ENCODE peak calls at places on chromosome 2, in eight cellular contexts. W, M, X, G, E, S, O and Q are unnamed samples.

GRCh38 chr2:127196998-127197397 is 23.1 kb downstream of the CYP27C1 start:
- DNase-seq in W (no peak), M (no peak), X (no peak), G (no peak), E (no peak), S (no peak), O (no peak), Q (no peak)

GRCh38 chr2:139556789-139557188 is 776.6 kb upstream of the NXPH2 start:
- DNase-seq in W (no peak), M (no peak), X (no peak), G (no peak), E (no peak), S (no peak), O (no peak), Q (no peak)

GRCh38 chr2:167943877-167944276 is 303.5 kb downstream of the STK39 start:
- DNase-seq in W (peak; percentile 61), M (peak; percentile 57), X (peak; percentile 38), G (no peak), E (no peak), S (no peak), O (no peak), Q (no peak)

GRCh38 chr2:99877963-99878362 is 264.4 kb downstream of the AFF3 start:
- DNase-seq in W (no peak), M (no peak), X (no peak), G (no peak), E (no peak), S (no peak), O (no peak), Q (no peak)

GRCh38 chr2:33518929-33519328 is 42.5 kb downstream of the RASGRP3 start:
- DNase-seq in W (peak; percentile 32), M (peak; percentile 4), X (no peak), G (no peak), E (no peak), S (no peak), O (no peak), Q (no peak)

GRCh38 chr2:46747297-46747818 is 168.2 kb downstream of the MCFD2 start:
- DNase-seq in W (peak; percentile 40), M (peak; percentile 58), X (no peak), G (no peak), E (no peak), S (no peak), O (no peak), Q (no peak)

GRCh38 chr2:119929537-119929936 is 83.3 kb upstream of the EPB41L5 start:
- DNase-seq in W (no peak), M (peak; percentile 5), X (no peak), G (no peak), E (no peak), S (no peak), O (no peak), Q (no peak)

GRCh38 chr2:181142514-181142913 is 162.1 kb downstream of the UBE2E3 start:
- DNase-seq in W (no peak), M (no peak), X (no peak), G (no peak), E (no peak), S (no peak), O (no peak), Q (no peak)

GRCh38 chr2:121530210-121530562 is 494 bp upstream of the RNU4ATAC start:
- DNase-seq in W (peak; percentile 71), M (peak; percentile 81), X (no peak), G (peak; percentile 89), E (peak; percentile 73), S (peak; percentile 24), O (peak; percentile 73), Q (peak; percentile 61)

GRCh38 chr2:31940920-31941319 is 69.9 kb downstream of the MEMO1 start:
- DNase-seq in W (no peak), M (no peak), X (no peak), G (no peak), E (no peak), S (no peak), O (no peak), Q (no peak)

GRCh38 chr2:169005080-169005598 is 26.0 kb downstream of the ABCB11 start:
- DNase-seq in W (no peak), M (no peak), X (no peak), G (peak; percentile 33), E (no peak), S (no peak), O (no peak), Q (no peak)

GRCh38 chr2:141782574-141782973 is 348.2 kb downstream of the LRP1B start:
- DNase-seq in W (no peak), M (no peak), X (no peak), G (no peak), E (no peak), S (no peak), O (no peak), Q (no peak)

GRCh38 chr2:169945515-169945914 is 118.3 kb downstream of the UBR3 start:
- DNase-seq in W (no peak), M (no peak), X (no peak), G (no peak), E (no peak), S (no peak), O (no peak), Q (no peak)

GRCh38 chr2:26840937-26841610 is 6.9 kb upstream of the DPYSL5 start:
- DNase-seq in W (no peak), M (no peak), X (no peak), G (no peak), E (no peak), S (no peak), O (no peak), Q (no peak)
- TF ChIP-seq CTCF in W (no peak), M (no peak), X (peak; percentile 8), G (peak; percentile 34), E (no peak), S (no peak), O (no peak), Q (no peak)

GRCh38 chr2:218783612-218784169 is 1.7 kb downstream of the CYP27A1 start:
- DNase-seq in W (no peak), M (no peak), X (no peak), G (no peak), E (no peak), S (no peak), O (no peak), Q (no peak)

GRCh38 chr2:218788529-218789237 is 6.7 kb downstream of the CYP27A1 start:
- DNase-seq in W (no peak), M (peak; percentile 52), X (peak; percentile 43), G (no peak), E (no peak), S (no peak), O (no peak), Q (no peak)

GRCh38 chr2:218785103-218785502 is 3.2 kb downstream of the CYP27A1 start:
- DNase-seq in W (no peak), M (no peak), X (no peak), G (no peak), E (no peak), S (no peak), O (no peak), Q (no peak)

GRCh38 chr2:218782529-218782845 is 540 bp downstream of the CYP27A1 start:
- DNase-seq in W (no peak), M (peak; percentile 29), X (peak; percentile 5), G (no peak), E (no peak), S (no peak), O (no peak), Q (no peak)

GRCh38 chr2:218786133-218786532 is 4.2 kb downstream of the CYP27A1 start:
- DNase-seq in W (no peak), M (no peak), X (no peak), G (no peak), E (no peak), S (no peak), O (no peak), Q (no peak)
- TF ChIP-seq CTCF in W (no peak), M (no peak), X (no peak), G (no peak), E (no peak), S (no peak), O (no peak), Q (no peak)

GRCh38 chr2:204051476-204051875 is 114.9 kb downstream of the ICOS start:
- DNase-seq in W (no peak), M (no peak), X (no peak), G (peak; percentile 48), E (no peak), S (no peak), O (no peak), Q (no peak)
- TF ChIP-seq CTCF in W (peak; percentile 10), M (peak; percentile 13), X (no peak), G (peak; percentile 71), E (no peak), S (no peak), O (peak; percentile 67), Q (no peak)

GRCh38 chr2:223762853-223763252 is 74.5 kb downstream of the AP1S3 start:
- DNase-seq in W (peak; percentile 70), M (peak; percentile 13), X (peak; percentile 15), G (no peak), E (no peak), S (no peak), O (no peak), Q (no peak)

GRCh38 chr2:223758131-223758840 is 79.1 kb downstream of the AP1S3 start:
- DNase-seq in W (no peak), M (no peak), X (no peak), G (no peak), E (no peak), S (no peak), O (no peak), Q (no peak)

GRCh38 chr2:223759569-223760430 is 77.6 kb downstream of the AP1S3 start:
- DNase-seq in W (peak; percentile 68), M (peak; percentile 12), X (peak; percentile 32), G (no peak), E (no peak), S (no peak), O (no peak), Q (no peak)

GRCh38 chr2:223764796-223765195 is 72.6 kb downstream of the AP1S3 start:
- DNase-seq in W (no peak), M (no peak), X (no peak), G (no peak), E (no peak), S (no peak), O (no peak), Q (no peak)

GRCh38 chr2:223760838-223761502 is 76.4 kb downstream of the AP1S3 start:
- DNase-seq in W (peak; percentile 88), M (peak; percentile 51), X (peak; percentile 65), G (peak; percentile 47), E (peak; percentile 19), S (no peak), O (no peak), Q (no peak)
- TF ChIP-seq CTCF in W (peak; percentile 27), M (no peak), X (peak; percentile 5), G (peak; percentile 61), E (no peak), S (no peak), O (no peak), Q (no peak)

DNA sequence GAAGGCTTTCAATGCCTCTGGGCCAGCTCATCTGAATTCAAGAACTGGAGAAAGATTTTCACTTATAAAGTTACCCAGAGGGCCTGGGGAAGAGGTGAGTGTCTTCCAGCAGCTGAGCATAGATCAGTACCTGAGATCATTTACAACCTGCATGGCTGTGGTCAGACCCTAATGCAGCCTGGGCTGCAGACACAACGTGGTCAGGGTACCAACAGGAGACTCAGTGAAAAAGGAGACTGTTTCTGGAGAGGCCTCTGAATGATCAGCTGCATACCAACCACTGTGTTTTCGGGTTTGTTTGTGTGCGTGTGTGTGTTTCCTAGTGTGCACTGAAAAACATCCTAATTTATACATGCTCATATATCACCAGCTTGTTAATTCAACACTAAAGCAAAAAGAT is 308.4 kb downstream of the NRXN1 start:
- DNase-seq in W (no peak), M (no peak), X (no peak), G (no peak), E (no peak), S (no peak), O (no peak), Q (no peak)
- TF ChIP-seq CTCF in W (no peak), M (no peak), X (no peak), G (no peak), E (no peak), S (no peak), O (no peak), Q (no peak)